ENCODE peak calls at places on chromosomes 5 and 9, in six cellular contexts. K is GM06990, M is NAMALWA, P is NCI-H1417, N is AG20443, Y is fibroblast of villous mesenchyme. B is an unnamed sample.

GRCh38 chr9:5858833-5859232 is 25.9 kb upstream of the ERMP1 start:
- DNase-seq in N (no peak), K (no peak), P (no peak), Y (no peak), M (no peak), B (no peak)

GRCh38 chr9:38018964-38019602 is 49.9 kb downstream of the SHB start:
- DNase-seq in M (no peak), N (peak), P (peak), Y (peak), K (no peak), B (no peak)

GRCh38 chr5:81513982-81514381 is 120.0 kb upstream of the ACOT12 start:
- DNase-seq in N (no peak), K (no peak), P (no peak), M (peak), Y (no peak), B (no peak)

GRCh38 chr9:90838761-90839160 is 37.1 kb downstream of the SYK start:
- DNase-seq in Y (no peak), K (no peak), M (no peak), N (no peak), P (no peak), B (no peak)

GRCh38 chr5:172854451-172854871 is 20.4 kb downstream of the ERGIC1 start:
- DNase-seq in Y (peak), N (peak), P (no peak), K (no peak), M (no peak), B (no peak)

GRCh38 chr5:53482717-53483638 is 2.5 kb downstream of the FST start:
- DNase-seq in N (peak), M (no peak), K (peak), P (peak), Y (peak), B (no peak)

GRCh38 chr5:132095077-132095744 is 21.6 kb downstream of the CSF2 start:
- DNase-seq in N (no peak), K (no peak), P (no peak), Y (no peak), M (no peak), B (no peak)

GRCh38 chr9:88947581-88948573 is 43.4 kb upstream of the S1PR3 start:
- DNase-seq in K (no peak), Y (peak), P (no peak), M (no peak), N (no peak), B (no peak)

GRCh38 chr5:179839328-179840256 is 18.9 kb downstream of the SQSTM1 start:
- DNase-seq in M (no peak), N (no peak), P (no peak), Y (peak), K (no peak), B (no peak)

GRCh38 chr9:112366591-112366990 is 13.3 kb upstream of the HSDL2 start:
- DNase-seq in N (no peak), Y (no peak), K (no peak), M (no peak), P (no peak), B (no peak)

GRCh38 chr9:123617952-123618678 is 262.1 kb downstream of the CRB2 start:
- DNase-seq in K (no peak), P (no peak), M (no peak), N (no peak), Y (no peak), B (no peak)

GRCh38 chr9:93107151-93107824 is 11.3 kb downstream of the CARD19 start:
- DNase-seq in P (no peak), K (no peak), N (no peak), Y (no peak), M (no peak), B (no peak)

GRCh38 chr5:112914584-112914983 is 7.4 kb downstream of the REEP5 start:
- DNase-seq in M (no peak), Y (no peak), N (no peak), P (no peak), K (no peak), B (no peak)

GRCh38 chr9:89527084-89527483 is 29.2 kb upstream of the SEMA4D start:
- DNase-seq in N (no peak), Y (no peak), K (no peak), M (no peak), P (no peak), B (no peak)

GRCh38 chr5:142091922-142092321 is 16.7 kb upstream of the NDFIP1 start:
- DNase-seq in Y (no peak), P (no peak), K (no peak), N (no peak), M (no peak), B (no peak)

GRCh38 chr9:4011062-4011461 is 288.8 kb downstream of the GLIS3 start:
- DNase-seq in M (no peak), Y (no peak), K (no peak), N (no peak), P (no peak), B (no peak)

GRCh38 chr9:111483419-111483861 is 743 bp downstream of the ECPAS start:
- DNase-seq in K (no peak), N (peak), M (no peak), P (peak), Y (no peak), B (no peak)

GRCh38 chr9:2907401-2907800 is 63.5 kb upstream of the PUM3 start:
- DNase-seq in M (no peak), K (no peak), P (no peak), Y (no peak), N (no peak), B (no peak)

GRCh38 chr5:176650354-176650884 is 3.1 kb downstream of the TSPAN17 start:
- DNase-seq in N (no peak), Y (no peak), K (no peak), M (no peak), P (no peak), B (no peak)

GRCh38 chr9:35335164-35335563 is 154.7 kb upstream of the RUSC2 start:
- DNase-seq in M (no peak), K (no peak), N (no peak), P (no peak), Y (no peak), B (no peak)